ENCODE peak calls at places on chromosome 11, in five cellular contexts. T is A549, B is IMR-90, A is HepG2, Z is K562. R is an unnamed sample.
A peak's percentile ranks its signal among the peaks of the same experiment; 100 is the strongest.

GRCh38 chr11:18329196-18329870 is 7.0 kb downstream of the GTF2H1 start:
- DNase-seq in Z (peak; percentile 68), T (peak; percentile 33), A (no peak), B (no peak), R (no peak)

GRCh38 chr11:113113801-113114451 is 152.7 kb downstream of the NCAM1 start:
- DNase-seq in T (no peak), Z (no peak), B (no peak), A (no peak), R (no peak)

GRCh38 chr11:122180435-122180834 is 64.4 kb upstream of the BLID start:
- DNase-seq in B (peak; percentile 98), Z (no peak), T (peak; percentile 69), A (no peak), R (no peak)

GRCh38 chr11:111185259-111185658 is 60.3 kb upstream of the POU2AF2 start:
- DNase-seq in A (no peak), Z (no peak), T (no peak), B (peak; percentile 71), R (no peak)

GRCh38 chr11:8384199-8384821 is 120.6 kb upstream of the LMO1 start:
- DNase-seq in B (no peak), A (no peak), T (peak; percentile 22), Z (peak; percentile 25), R (no peak)

GRCh38 chr11:61700221-61700620 is 20.0 kb downstream of the DAGLA start:
- DNase-seq in A (peak; percentile 46), T (peak; percentile 88), Z (peak; percentile 59), B (peak; percentile 51), R (no peak)

GRCh38 chr11:89168396-89168795 is 9.3 kb upstream of the TYR start:
- DNase-seq in Z (no peak), A (no peak), B (no peak), T (no peak), R (no peak)

GRCh38 chr11:121048464-121049233 is 24.7 kb downstream of the TBCEL start:
- DNase-seq in B (peak; percentile 34), T (no peak), A (no peak), Z (no peak), R (no peak)

GRCh38 chr11:117910525-117910924 is 18.7 kb downstream of the TMPRSS13 start:
- DNase-seq in Z (no peak), T (no peak), B (no peak), A (no peak), R (no peak)

GRCh38 chr11:118436639-118437045 is 350 bp downstream of the KMT2A start:
- DNase-seq in Z (no peak), B (peak; percentile 21), A (no peak), T (no peak), R (peak; percentile 49)

GRCh38 chr11:61327669-61328071 is 5.2 kb downstream of the DDB1 start:
- DNase-seq in T (no peak), Z (no peak), B (peak; percentile 57), A (no peak), R (no peak)

GRCh38 chr11:118060879-118061278 is 16.0 kb upstream of the TMPRSS4 start:
- DNase-seq in T (no peak), Z (peak; percentile 39), A (no peak), B (no peak), R (no peak)

DNA sequence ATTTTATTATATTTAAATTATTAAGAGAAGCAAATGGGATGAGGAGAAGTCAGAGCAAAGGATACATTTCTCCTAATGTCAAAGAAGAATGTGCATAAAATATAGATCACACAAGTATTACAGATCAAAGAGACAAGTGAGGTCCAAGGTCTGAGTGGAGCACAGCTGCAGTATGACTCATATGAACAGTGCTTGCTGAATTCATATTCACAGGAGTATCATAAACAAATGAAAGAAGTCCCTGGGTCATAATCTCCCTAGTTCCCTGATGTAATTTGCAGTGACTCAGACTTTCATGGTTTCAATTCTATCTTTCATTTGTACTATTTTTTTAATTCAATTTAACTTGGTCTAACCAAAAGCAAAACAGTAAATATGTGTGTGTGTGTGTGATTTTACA is 499.0 kb upstream of the CCDC179 start:
- DNase-seq in T (no peak), B (peak; percentile 97), A (peak; percentile 20), Z (no peak), R (no peak)
- TF ChIP-seq MAFK in T (no peak), B (no peak), A (no peak), Z (no peak), R (no peak)

GRCh38 chr11:3162410-3163240 is 2.5 kb downstream of the OSBPL5 start:
- DNase-seq in B (no peak), A (no peak), Z (no peak), T (no peak), R (no peak)

GRCh38 chr11:3164540-3165151 is 464 bp downstream of the OSBPL5 start:
- DNase-seq in B (no peak), Z (no peak), A (no peak), T (no peak), R (no peak)

GRCh38 chr11:3161720-3162409 is 3.2 kb downstream of the OSBPL5 start:
- DNase-seq in T (no peak), A (no peak), Z (no peak), B (no peak), R (no peak)

GRCh38 chr11:3164138-3164539 is 971 bp downstream of the OSBPL5 start:
- DNase-seq in B (no peak), A (no peak), T (no peak), Z (no peak), R (no peak)

GRCh38 chr11:3163241-3163981 is 1.7 kb downstream of the OSBPL5 start:
- DNase-seq in B (no peak), A (no peak), T (no peak), Z (no peak), R (no peak)
- TF ChIP-seq MAFK in B (no peak), A (no peak), T (no peak), Z (no peak), R (no peak)

GRCh38 chr11:86802601-86803051 is 2.3 kb downstream of the PRSS23 start:
- DNase-seq in A (peak; percentile 40), T (peak; percentile 84), B (peak; percentile 57), Z (peak; percentile 25), R (no peak)

GRCh38 chr11:86803136-86803535 is 2.8 kb downstream of the PRSS23 start:
- DNase-seq in T (no peak), A (no peak), Z (no peak), B (no peak), R (no peak)

GRCh38 chr11:86802146-86802545 is 1.8 kb downstream of the PRSS23 start:
- DNase-seq in Z (no peak), A (no peak), T (no peak), B (no peak), R (no peak)

GRCh38 chr11:86804871-86805415 is 4.6 kb downstream of the PRSS23 start:
- DNase-seq in T (no peak), A (no peak), Z (no peak), B (no peak), R (no peak)

GRCh38 chr11:86803641-86804040 is 3.3 kb downstream of the PRSS23 start:
- DNase-seq in A (no peak), T (no peak), Z (no peak), B (no peak), R (no peak)
- TF ChIP-seq MAFK in A (no peak), T (no peak), Z (no peak), B (no peak), R (no peak)

DNA sequence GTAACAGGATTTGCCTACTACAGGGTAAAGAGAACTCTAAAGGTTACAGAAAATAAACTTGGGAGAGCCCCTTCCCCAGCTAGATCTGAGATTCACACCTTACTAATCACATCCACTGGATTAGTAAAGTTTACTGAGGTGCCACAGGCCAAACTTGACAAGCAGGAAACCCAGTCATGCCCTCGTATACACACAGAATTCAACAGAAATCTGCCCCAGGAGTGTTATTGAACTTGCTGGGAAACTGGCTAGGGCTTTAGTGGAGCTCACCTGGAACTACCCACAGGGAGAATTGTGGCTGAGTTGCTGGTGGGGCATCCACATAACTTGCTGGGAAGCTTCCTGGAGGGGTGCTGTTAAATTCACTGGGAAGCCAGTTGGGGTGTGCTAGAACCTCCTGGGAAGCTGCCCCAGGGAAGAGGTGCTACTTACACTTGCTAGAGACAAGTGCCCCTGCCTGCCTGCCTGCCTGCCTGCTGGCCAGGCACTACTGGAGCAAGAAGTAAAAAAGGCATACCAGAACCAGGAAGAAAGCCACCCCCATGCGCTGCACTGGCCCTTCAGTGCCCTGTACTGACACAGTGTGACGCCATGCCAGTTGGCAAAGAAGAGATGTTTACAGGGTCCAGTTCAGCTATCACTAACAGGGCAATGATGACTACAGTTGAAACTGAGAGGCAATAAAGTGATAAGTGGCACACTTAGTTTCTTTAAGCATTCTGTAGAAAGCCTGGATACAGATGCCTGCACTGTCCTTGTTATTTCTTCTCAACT is 106.5 kb downstream of the ALX4 start:
- DNase-seq in B (no peak), Z (no peak), T (no peak), A (no peak), R (no peak)
- TF ChIP-seq MAFK in B (no peak), Z (no peak), T (no peak), A (no peak), R (no peak)

DNA sequence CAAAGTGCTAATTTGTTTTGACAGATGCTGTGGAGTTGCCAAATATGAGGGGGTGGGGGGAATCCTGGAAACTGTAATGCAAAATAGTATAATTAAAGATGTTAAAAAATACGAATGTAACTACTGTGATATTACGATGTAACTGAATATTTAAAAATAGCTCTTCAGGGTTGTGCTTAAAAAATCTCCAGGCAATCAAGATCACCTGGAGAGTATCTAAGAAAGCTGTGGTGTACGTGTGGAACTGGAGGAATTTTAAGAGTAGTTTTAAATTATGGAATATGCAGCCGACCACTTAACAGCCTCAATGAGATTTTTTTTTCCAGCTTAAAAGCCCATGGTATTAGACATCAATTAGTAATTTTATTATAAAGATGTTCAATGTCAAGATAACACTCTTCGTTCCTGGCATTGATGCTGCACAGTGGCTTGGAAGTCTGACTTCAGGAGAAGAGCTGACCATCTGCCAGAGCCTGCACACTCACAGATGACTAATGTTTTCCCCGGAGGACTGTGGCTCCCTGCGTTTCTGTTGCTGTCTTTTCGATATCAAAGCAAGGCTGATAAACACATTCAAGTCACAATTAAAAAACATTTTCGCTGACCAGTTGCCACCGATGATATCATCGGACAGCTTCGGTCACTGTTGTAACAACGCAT is 122.0 kb upstream of the RCN1 start:
- DNase-seq in T (no peak), A (no peak), Z (no peak), B (peak; percentile 61), R (no peak)
- TF ChIP-seq MAFK in T (no peak), A (no peak), Z (no peak), B (no peak), R (no peak)

DNA sequence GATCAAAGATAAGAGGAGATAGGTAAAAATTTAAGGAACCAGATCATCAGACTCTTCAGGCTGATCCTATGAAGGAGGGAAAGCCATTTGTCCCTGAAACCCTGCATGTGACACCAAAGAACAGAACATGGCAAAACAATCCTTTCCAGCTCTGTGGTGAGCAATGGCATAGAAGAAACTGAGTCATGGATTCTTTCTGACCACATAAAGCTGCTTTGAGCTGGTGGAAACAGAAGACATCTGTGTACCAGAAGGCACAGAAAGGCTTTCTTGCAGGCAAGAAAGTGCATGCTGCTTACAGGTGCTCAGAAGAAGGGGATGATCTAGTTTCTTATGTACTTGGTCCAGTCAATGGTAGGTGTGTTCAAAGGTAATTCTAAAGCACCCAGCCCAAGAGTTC is 45.0 kb upstream of the APOA1 start:
- DNase-seq in A (no peak), Z (no peak), B (peak; percentile 93), T (no peak), R (no peak)
- TF ChIP-seq MAFK in A (no peak), Z (no peak), B (no peak), T (no peak), R (no peak)